ENCODE peak calls at places on chromosomes 7 and 10, in four cellular contexts. One of them, this sample, is unnamed.

GRCh38 chr10:50464004-50464409 is 159.7 kb downstream of the SGMS1 start:
- DNase-seq in transverse colon: no peak
- DNase-seq in stimulated activated CD4-positive, alpha-beta T cell treated with anti-CD3 and anti-CD28 coated beads, Interleukin-1b, Interleukin-23, amount 100 ng/mL, for 24 hours: no peak
- DNase-seq in H54: no peak
- DNase-seq in this sample: no peak

GRCh38 chr7:79933144-79933543 is 201.5 kb upstream of the GNAI1 start:
- DNase-seq in transverse colon: no peak
- DNase-seq in stimulated activated CD4-positive, alpha-beta T cell treated with anti-CD3 and anti-CD28 coated beads, Interleukin-1b, Interleukin-23, amount 100 ng/mL, for 24 hours: no peak
- DNase-seq in H54: no peak
- DNase-seq in this sample: no peak

GRCh38 chr10:43296320-43296719 is 29.5 kb upstream of the RASGEF1A start:
- DNase-seq in transverse colon: no peak
- DNase-seq in stimulated activated CD4-positive, alpha-beta T cell treated with anti-CD3 and anti-CD28 coated beads, Interleukin-1b, Interleukin-23, amount 100 ng/mL, for 24 hours: no peak
- DNase-seq in H54: no peak
- DNase-seq in this sample: no peak

GRCh38 chr10:108362306-108362705 is 1197.8 kb upstream of the SORCS1 start:
- DNase-seq in transverse colon: no peak
- DNase-seq in stimulated activated CD4-positive, alpha-beta T cell treated with anti-CD3 and anti-CD28 coated beads, Interleukin-1b, Interleukin-23, amount 100 ng/mL, for 24 hours: no peak
- DNase-seq in H54: no peak
- DNase-seq in this sample: no peak

GRCh38 chr10:65571011-65571570 is 1354.7 kb upstream of the LRRTM3 start:
- DNase-seq in transverse colon: no peak
- DNase-seq in stimulated activated CD4-positive, alpha-beta T cell treated with anti-CD3 and anti-CD28 coated beads, Interleukin-1b, Interleukin-23, amount 100 ng/mL, for 24 hours: no peak
- DNase-seq in H54: no peak
- DNase-seq in this sample: no peak

GRCh38 chr7:92064414-92065029 is 69.8 kb downstream of the CYP51A1 start:
- DNase-seq in transverse colon: no peak
- DNase-seq in stimulated activated CD4-positive, alpha-beta T cell treated with anti-CD3 and anti-CD28 coated beads, Interleukin-1b, Interleukin-23, amount 100 ng/mL, for 24 hours: no peak
- DNase-seq in H54: no peak
- DNase-seq in this sample: no peak

GRCh38 chr10:22619111-22619510 is 95.3 kb downstream of the PIP4K2A start:
- DNase-seq in transverse colon: no peak
- DNase-seq in stimulated activated CD4-positive, alpha-beta T cell treated with anti-CD3 and anti-CD28 coated beads, Interleukin-1b, Interleukin-23, amount 100 ng/mL, for 24 hours: no peak
- DNase-seq in H54: no peak
- DNase-seq in this sample: no peak

GRCh38 chr7:119197872-119198527 is 973.5 kb downstream of the ANKRD7 start:
- DNase-seq in transverse colon: no peak
- DNase-seq in stimulated activated CD4-positive, alpha-beta T cell treated with anti-CD3 and anti-CD28 coated beads, Interleukin-1b, Interleukin-23, amount 100 ng/mL, for 24 hours: no peak
- DNase-seq in H54: no peak
- DNase-seq in this sample: peak

GRCh38 chr7:36265720-36266119 is 112.7 kb downstream of the EEPD1 start:
- DNase-seq in transverse colon: no peak
- DNase-seq in stimulated activated CD4-positive, alpha-beta T cell treated with anti-CD3 and anti-CD28 coated beads, Interleukin-1b, Interleukin-23, amount 100 ng/mL, for 24 hours: no peak
- DNase-seq in H54: no peak
- DNase-seq in this sample: no peak

GRCh38 chr7:44965937-44966730 is 12.7 kb downstream of the MYO1G start:
- DNase-seq in transverse colon: no peak
- DNase-seq in stimulated activated CD4-positive, alpha-beta T cell treated with anti-CD3 and anti-CD28 coated beads, Interleukin-1b, Interleukin-23, amount 100 ng/mL, for 24 hours: no peak
- DNase-seq in H54: no peak
- DNase-seq in this sample: no peak

GRCh38 chr7:16810112-16810511 is 5.3 kb upstream of the AGR2 start:
- DNase-seq in transverse colon: no peak
- DNase-seq in stimulated activated CD4-positive, alpha-beta T cell treated with anti-CD3 and anti-CD28 coated beads, Interleukin-1b, Interleukin-23, amount 100 ng/mL, for 24 hours: no peak
- DNase-seq in H54: no peak
- DNase-seq in this sample: no peak

GRCh38 chr7:27784399-27785053 is 44.6 kb downstream of the TAX1BP1 start:
- DNase-seq in transverse colon: no peak
- DNase-seq in stimulated activated CD4-positive, alpha-beta T cell treated with anti-CD3 and anti-CD28 coated beads, Interleukin-1b, Interleukin-23, amount 100 ng/mL, for 24 hours: no peak
- DNase-seq in H54: peak
- DNase-seq in this sample: no peak

GRCh38 chr10:50360486-50360885 is 109.2 kb upstream of the ASAH2 start:
- DNase-seq in transverse colon: no peak
- DNase-seq in stimulated activated CD4-positive, alpha-beta T cell treated with anti-CD3 and anti-CD28 coated beads, Interleukin-1b, Interleukin-23, amount 100 ng/mL, for 24 hours: no peak
- DNase-seq in H54: no peak
- DNase-seq in this sample: no peak

GRCh38 chr7:154640266-154640865 is 362.6 kb downstream of the PAXIP1 start:
- DNase-seq in transverse colon: peak
- DNase-seq in stimulated activated CD4-positive, alpha-beta T cell treated with anti-CD3 and anti-CD28 coated beads, Interleukin-1b, Interleukin-23, amount 100 ng/mL, for 24 hours: no peak
- DNase-seq in H54: no peak
- DNase-seq in this sample: no peak

GRCh38 chr7:50854831-50855230 is 72.1 kb upstream of the GRB10 start:
- DNase-seq in transverse colon: no peak
- DNase-seq in stimulated activated CD4-positive, alpha-beta T cell treated with anti-CD3 and anti-CD28 coated beads, Interleukin-1b, Interleukin-23, amount 100 ng/mL, for 24 hours: no peak
- DNase-seq in H54: no peak
- DNase-seq in this sample: no peak

GRCh38 chr7:92682324-92682723 is 92.1 kb upstream of the FAM133B start:
- DNase-seq in transverse colon: peak
- DNase-seq in stimulated activated CD4-positive, alpha-beta T cell treated with anti-CD3 and anti-CD28 coated beads, Interleukin-1b, Interleukin-23, amount 100 ng/mL, for 24 hours: no peak
- DNase-seq in H54: no peak
- DNase-seq in this sample: no peak

GRCh38 chr10:71241899-71242620 is 29.7 kb downstream of the UNC5B start:
- DNase-seq in transverse colon: no peak
- DNase-seq in stimulated activated CD4-positive, alpha-beta T cell treated with anti-CD3 and anti-CD28 coated beads, Interleukin-1b, Interleukin-23, amount 100 ng/mL, for 24 hours: no peak
- DNase-seq in H54: no peak
- DNase-seq in this sample: no peak